ENCODE peak calls at places on chromosomes 13 and 19, in seven cellular contexts. V is cardiac fibroblast, H is transverse colon, C is body of pancreas, R is heart left ventricle, Q is left ventricle myocardium inferior, O is dorsolateral prefrontal cortex. T is an unnamed sample.

GRCh38 chr19:49422407-49423277 is 599 bp downstream of the PTH2 start:
- DNase-seq in V (peak), H (no peak), C (peak), R (peak), Q (peak), O (no peak), T (no peak)

GRCh38 chr19:5719274-5719960 is 529 bp downstream of the LONP1 start:
- DNase-seq in V (peak), H (no peak), C (no peak), R (peak), Q (no peak), O (no peak), T (no peak)

GRCh38 chr13:30892966-30893365 is 13.1 kb upstream of the MEDAG start:
- DNase-seq in V (peak), H (no peak), C (no peak), R (peak), Q (no peak), O (no peak), T (no peak)

GRCh38 chr19:47541507-47541906 is 26.6 kb upstream of the NAPA start:
- DNase-seq in V (no peak), H (no peak), C (no peak), R (no peak), Q (no peak), O (no peak), T (no peak)

GRCh38 chr13:114140909-114141255 is 8.5 kb upstream of the RASA3 start:
- DNase-seq in V (no peak), H (no peak), C (no peak), R (peak), Q (no peak), O (no peak), T (no peak)

GRCh38 chr19:30381366-30381765 is 9.2 kb downstream of the ZNF536 start:
- DNase-seq in V (no peak), H (no peak), C (no peak), R (no peak), Q (no peak), O (no peak), T (no peak)

GRCh38 chr13:24910502-24911134 is 146.6 kb downstream of the RNF17 start:
- DNase-seq in V (no peak), H (peak), C (no peak), R (no peak), Q (no peak), O (no peak), T (no peak)

GRCh38 chr19:2820112-2820702 is 539 bp downstream of the ZNF554 start:
- DNase-seq in V (no peak), H (peak), C (peak), R (peak), Q (no peak), O (no peak), T (no peak)

GRCh38 chr19:33196446-33197193 is 2.5 kb downstream of the LRP3 start:
- DNase-seq in V (no peak), H (no peak), C (no peak), R (peak), Q (no peak), O (no peak), T (no peak)

GRCh38 chr19:56838930-56839664 is 1.4 kb downstream of the PEG3 start:
- DNase-seq in V (peak), H (peak), C (peak), R (peak), Q (peak), O (peak), T (peak)

GRCh38 chr19:36489139-36489919 is at the start of gene ZNF566:
- DNase-seq in V (peak), H (peak), C (peak), R (peak), Q (peak), O (peak), T (peak)

GRCh38 chr19:10018219-10018618 is 4.9 kb downstream of the RDH8 start:
- DNase-seq in V (peak), H (no peak), C (no peak), R (no peak), Q (no peak), O (no peak), T (peak)

GRCh38 chr19:48741222-48741999 is 1.0 kb upstream of the RASIP1 start:
- DNase-seq in V (no peak), H (peak), C (peak), R (peak), Q (peak), O (no peak), T (no peak)

GRCh38 chr13:87777395-87777794 is 106.2 kb downstream of the SLITRK5 start:
- DNase-seq in V (no peak), H (no peak), C (no peak), R (no peak), Q (no peak), O (no peak), T (peak)

GRCh38 chr13:40806241-40806640 is 16.8 kb downstream of the SLC25A15 start:
- DNase-seq in V (no peak), H (no peak), C (no peak), R (no peak), Q (no peak), O (no peak), T (no peak)

GRCh38 chr19:19381007-19381926 is 24.2 kb upstream of the GATAD2A start:
- DNase-seq in V (no peak), H (peak), C (peak), R (no peak), Q (no peak), O (no peak), T (no peak)

GRCh38 chr13:27186295-27186694 is 14.7 kb upstream of the USP12 start:
- DNase-seq in V (no peak), H (no peak), C (no peak), R (no peak), Q (no peak), O (no peak), T (no peak)

GRCh38 chr13:79481685-79482052 is 714 bp downstream of the NDFIP2 start:
- DNase-seq in V (no peak), H (peak), C (peak), R (no peak), Q (no peak), O (no peak), T (no peak)

GRCh38 chr19:5113101-5113557 is 144.2 kb downstream of the KDM4B start:
- DNase-seq in V (peak), H (no peak), C (no peak), R (no peak), Q (no peak), O (no peak), T (no peak)

GRCh38 chr13:78960881-78961280 is 301.9 kb upstream of the OBI1 start:
- DNase-seq in V (no peak), H (no peak), C (no peak), R (no peak), Q (no peak), O (no peak), T (no peak)

GRCh38 chr13:40043759-40044158 is 388.3 kb downstream of the COG6 start:
- DNase-seq in V (no peak), H (no peak), C (no peak), R (no peak), Q (no peak), O (no peak), T (no peak)

GRCh38 chr19:1540353-1540925 is 16.6 kb downstream of the PLK5 start:
- DNase-seq in V (no peak), H (no peak), C (no peak), R (no peak), Q (no peak), O (no peak), T (peak)
- H3K4me3 ChIP-seq in V (no peak), H (no peak), C (no peak), R (no peak), Q (peak), O (no peak), T (no peak)

GRCh38 chr19:11191934-11192333 is 5.4 kb downstream of the KANK2 start:
- DNase-seq in V (no peak), H (no peak), C (no peak), R (no peak), Q (no peak), O (no peak), T (no peak)
- H3K4me3 ChIP-seq in V (no peak), H (no peak), C (no peak), R (no peak), Q (peak), O (no peak), T (no peak)

DNA sequence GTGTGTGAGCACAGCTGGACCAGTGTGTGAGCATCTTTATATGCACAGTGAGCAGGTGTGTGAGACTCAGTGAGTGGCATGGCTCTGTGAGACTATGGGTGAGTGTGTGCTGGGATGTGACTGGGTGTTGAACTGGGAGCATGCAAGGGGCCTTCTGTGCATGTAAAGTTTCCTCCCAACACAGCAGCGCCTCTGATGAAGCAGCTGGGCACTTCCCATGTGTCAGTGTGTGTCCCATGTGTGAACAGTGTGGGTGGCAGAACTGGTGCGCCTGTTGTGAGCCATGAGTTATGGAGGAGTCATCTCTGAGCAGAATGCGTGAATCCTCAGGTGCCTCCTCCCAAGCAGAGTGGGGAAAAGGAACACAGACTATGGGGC is 24.1 kb downstream of the LGALS16 start:
- DNase-seq in V (no peak), H (no peak), C (no peak), R (no peak), Q (no peak), O (no peak), T (no peak)
- H3K4me3 ChIP-seq in V (no peak), H (no peak), C (no peak), R (no peak), Q (no peak), O (no peak), T (no peak)

GRCh38 chr13:33723365-33723764 is 94.6 kb upstream of the RFC3 start:
- DNase-seq in V (peak), H (no peak), C (no peak), R (no peak), Q (no peak), O (no peak), T (no peak)

GRCh38 chr13:33725340-33725739 is 92.6 kb upstream of the RFC3 start:
- DNase-seq in V (no peak), H (no peak), C (no peak), R (no peak), Q (no peak), O (no peak), T (no peak)

GRCh38 chr13:33723772-33724435 is 94.0 kb upstream of the RFC3 start:
- DNase-seq in V (peak), H (peak), C (peak), R (peak), Q (peak), O (peak), T (peak)

GRCh38 chr13:33722216-33722900 is 95.6 kb upstream of the RFC3 start:
- DNase-seq in V (peak), H (no peak), C (no peak), R (no peak), Q (no peak), O (no peak), T (no peak)

DNA sequence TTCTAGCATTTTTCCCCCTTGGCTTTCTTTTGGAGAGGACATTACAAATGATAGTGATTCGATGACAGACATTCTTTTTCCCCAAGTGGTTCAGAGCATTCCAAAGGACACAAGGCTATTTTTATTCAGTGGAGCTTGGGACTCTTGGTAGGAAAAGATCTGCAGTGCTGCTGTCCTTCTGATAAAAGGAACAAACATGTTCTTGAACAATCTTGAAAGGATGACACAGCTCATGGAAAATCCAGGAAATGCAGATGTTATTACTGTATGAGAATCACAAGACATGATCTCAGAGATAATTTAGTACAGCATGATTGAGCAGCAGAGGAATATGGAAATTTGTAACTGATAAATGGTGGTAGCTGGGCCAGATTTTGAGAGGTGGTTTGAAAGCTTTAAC is 96.2 kb upstream of the RFC3 start:
- DNase-seq in V (peak), H (no peak), C (no peak), R (no peak), Q (no peak), O (no peak), T (no peak)
- H3K4me3 ChIP-seq in V (no peak), H (no peak), C (no peak), R (no peak), Q (no peak), O (no peak), T (no peak)

GRCh38 chr19:7872306-7873204 is 1.6 kb downstream of the PRR36 start:
- DNase-seq in V (no peak), H (no peak), C (no peak), R (no peak), Q (no peak), O (no peak), T (no peak)

GRCh38 chr19:7870571-7871279 is 3.5 kb downstream of the PRR36 start:
- DNase-seq in V (peak), H (peak), C (peak), R (peak), Q (no peak), O (no peak), T (no peak)

GRCh38 chr19:7871530-7872305 is 2.5 kb downstream of the PRR36 start:
- DNase-seq in V (peak), H (peak), C (peak), R (peak), Q (peak), O (peak), T (peak)

GRCh38 chr19:7869910-7870511 is 4.2 kb downstream of the PRR36 start:
- DNase-seq in V (peak), H (peak), C (peak), R (peak), Q (no peak), O (no peak), T (no peak)

DNA sequence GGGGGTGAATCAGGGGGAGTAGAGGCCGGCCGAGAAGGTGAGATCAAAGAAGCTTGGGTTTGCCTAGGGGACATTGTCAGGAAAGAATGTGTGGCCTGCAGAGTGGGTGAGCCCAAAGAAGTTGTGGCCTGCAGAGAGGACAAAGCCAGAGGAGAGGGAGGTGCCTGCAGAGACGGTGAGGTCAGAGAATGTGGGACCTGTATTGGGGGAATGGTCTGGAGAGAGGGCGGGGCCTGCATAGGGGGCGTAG is 3.0 kb downstream of the PRR36 start:
- DNase-seq in V (no peak), H (no peak), C (no peak), R (no peak), Q (no peak), O (no peak), T (no peak)
- H3K4me3 ChIP-seq in V (no peak), H (no peak), C (no peak), R (peak), Q (peak), O (no peak), T (no peak)

T was measured in skeletal muscle cell.